ENCODE peak calls at places on chromosomes 4 and X, in seven cellular contexts. One of them, this sample, is unnamed.

GRCh38 chr4:114019276-114019971 is 40.0 kb upstream of the ARSJ start:
- DNase-seq in EH: peak
- DNase-seq in NCI-H1694: no peak
- DNase-seq in hippocampal formation: no peak
- DNase-seq in ascending aorta: no peak
- DNase-seq in stimulated activated CD8-positive, alpha-beta memory T cell treated with anti-CD3 and anti-CD28 coated beads, Interleukin-4, amount 100 ng/mL, for 4 hours: no peak
- DNase-seq in NCI-H2081: no peak
- DNase-seq in this sample: no peak

GRCh38 chrX:13569479-13570244 is at the start of gene EGFL6:
- DNase-seq in EH: no peak
- DNase-seq in NCI-H1694: no peak
- DNase-seq in hippocampal formation: no peak
- DNase-seq in ascending aorta: no peak
- DNase-seq in stimulated activated CD8-positive, alpha-beta memory T cell treated with anti-CD3 and anti-CD28 coated beads, Interleukin-4, amount 100 ng/mL, for 4 hours: no peak
- DNase-seq in NCI-H2081: no peak
- DNase-seq in this sample: no peak

GRCh38 chr4:15551740-15552446 is 82.2 kb downstream of the CC2D2A start:
- DNase-seq in EH: no peak
- DNase-seq in NCI-H1694: no peak
- DNase-seq in hippocampal formation: no peak
- DNase-seq in ascending aorta: no peak
- DNase-seq in stimulated activated CD8-positive, alpha-beta memory T cell treated with anti-CD3 and anti-CD28 coated beads, Interleukin-4, amount 100 ng/mL, for 4 hours: no peak
- DNase-seq in NCI-H2081: no peak
- DNase-seq in this sample: no peak

GRCh38 chr4:173005912-173006633 is 162.5 kb upstream of the GALNT7 start:
- DNase-seq in EH: no peak
- DNase-seq in NCI-H1694: no peak
- DNase-seq in hippocampal formation: no peak
- DNase-seq in ascending aorta: no peak
- DNase-seq in stimulated activated CD8-positive, alpha-beta memory T cell treated with anti-CD3 and anti-CD28 coated beads, Interleukin-4, amount 100 ng/mL, for 4 hours: no peak
- DNase-seq in NCI-H2081: no peak
- DNase-seq in this sample: peak

GRCh38 chrX:130166503-130166777 is 799 bp upstream of the AIFM1 start:
- DNase-seq in EH: no peak
- DNase-seq in NCI-H1694: no peak
- DNase-seq in hippocampal formation: no peak
- DNase-seq in ascending aorta: no peak
- DNase-seq in stimulated activated CD8-positive, alpha-beta memory T cell treated with anti-CD3 and anti-CD28 coated beads, Interleukin-4, amount 100 ng/mL, for 4 hours: no peak
- DNase-seq in NCI-H2081: no peak
- DNase-seq in this sample: no peak

GRCh38 chr4:24369630-24370029 is 214.7 kb downstream of the DHX15 start:
- DNase-seq in EH: no peak
- DNase-seq in NCI-H1694: no peak
- DNase-seq in hippocampal formation: no peak
- DNase-seq in ascending aorta: no peak
- DNase-seq in stimulated activated CD8-positive, alpha-beta memory T cell treated with anti-CD3 and anti-CD28 coated beads, Interleukin-4, amount 100 ng/mL, for 4 hours: no peak
- DNase-seq in NCI-H2081: no peak
- DNase-seq in this sample: no peak

GRCh38 chrX:23662187-23662586 is 5.1 kb upstream of the PRDX4 start:
- DNase-seq in EH: peak
- DNase-seq in NCI-H1694: no peak
- DNase-seq in hippocampal formation: no peak
- DNase-seq in ascending aorta: no peak
- DNase-seq in stimulated activated CD8-positive, alpha-beta memory T cell treated with anti-CD3 and anti-CD28 coated beads, Interleukin-4, amount 100 ng/mL, for 4 hours: no peak
- DNase-seq in NCI-H2081: no peak
- DNase-seq in this sample: no peak

GRCh38 chr4:127509155-127509554 is 123.6 kb upstream of the INTU start:
- DNase-seq in EH: peak
- DNase-seq in NCI-H1694: no peak
- DNase-seq in hippocampal formation: no peak
- DNase-seq in ascending aorta: no peak
- DNase-seq in stimulated activated CD8-positive, alpha-beta memory T cell treated with anti-CD3 and anti-CD28 coated beads, Interleukin-4, amount 100 ng/mL, for 4 hours: no peak
- DNase-seq in NCI-H2081: no peak
- DNase-seq in this sample: no peak

GRCh38 chrX:150664290-150664689 is 28.9 kb upstream of the MTMR1 start:
- DNase-seq in EH: peak
- DNase-seq in NCI-H1694: peak
- DNase-seq in hippocampal formation: no peak
- DNase-seq in ascending aorta: peak
- DNase-seq in stimulated activated CD8-positive, alpha-beta memory T cell treated with anti-CD3 and anti-CD28 coated beads, Interleukin-4, amount 100 ng/mL, for 4 hours: no peak
- DNase-seq in NCI-H2081: peak
- DNase-seq in this sample: peak